ENCODE peak calls at places on chromosomes 3 and 15, in nine cellular contexts. A, E, S, R, W, T, G, Q and V are unnamed samples.

GRCh38 chr15:71757741-71758530 is 52.4 kb upstream of the NR2E3 start:
- DNase-seq in A (no peak), E (no peak), S (no peak), R (no peak), W (no peak), T (peak; percentile 84), G (no peak), Q (no peak), V (no peak)

GRCh38 chr3:196942915-196943277 is 568 bp upstream of the NCBP2 start:
- DNase-seq in A (no peak), E (no peak), S (no peak), R (no peak), W (peak; percentile 49), T (no peak), G (peak; percentile 51), Q (no peak), V (no peak)

GRCh38 chr3:32817561-32818430 is at the start of gene TRIM71:
- DNase-seq in A (no peak), E (no peak), S (no peak), R (peak; percentile 46), W (peak; percentile 61), T (no peak), G (no peak), Q (no peak), V (peak; percentile 8)

GRCh38 chr3:149909923-149910322 is 60.8 kb downstream of the PFN2 start:
- DNase-seq in A (no peak), E (no peak), S (no peak), R (no peak), W (no peak), T (no peak), G (no peak), Q (no peak), V (no peak)

GRCh38 chr3:78822741-78823140 is 945.1 kb downstream of the ROBO1 start:
- DNase-seq in A (no peak), E (no peak), S (no peak), R (no peak), W (no peak), T (no peak), G (no peak), Q (no peak), V (no peak)

GRCh38 chr3:50352762-50353161 is 2.1 kb downstream of the CYB561D2 start:
- DNase-seq in A (peak; percentile 51), E (no peak), S (no peak), R (no peak), W (no peak), T (no peak), G (no peak), Q (no peak), V (peak; percentile 21)

GRCh38 chr3:54577313-54577712 is 350.5 kb downstream of the LRTM1 start:
- DNase-seq in A (no peak), E (no peak), S (no peak), R (no peak), W (no peak), T (no peak), G (no peak), Q (no peak), V (no peak)

GRCh38 chr3:122000936-122001605 is 21.0 kb downstream of the ILDR1 start:
- DNase-seq in A (no peak), E (no peak), S (no peak), R (no peak), W (no peak), T (no peak), G (no peak), Q (no peak), V (no peak)

GRCh38 chr3:46947981-46948791 is 28.4 kb downstream of the CCDC12 start:
- DNase-seq in A (peak; percentile 100), E (peak; percentile 87), S (peak; percentile 26), R (no peak), W (peak; percentile 53), T (no peak), G (peak; percentile 72), Q (peak; percentile 58), V (peak; percentile 61)

GRCh38 chr3:183560607-183561006 is 5.1 kb upstream of the KLHL6 start:
- DNase-seq in A (peak; percentile 79), E (no peak), S (no peak), R (no peak), W (no peak), T (no peak), G (no peak), Q (peak; percentile 22), V (no peak)

GRCh38 chr15:64878708-64879107 is 33.0 kb upstream of the ANKDD1A start:
- DNase-seq in A (no peak), E (no peak), S (no peak), R (no peak), W (no peak), T (no peak), G (no peak), Q (peak; percentile 37), V (no peak)

DNA sequence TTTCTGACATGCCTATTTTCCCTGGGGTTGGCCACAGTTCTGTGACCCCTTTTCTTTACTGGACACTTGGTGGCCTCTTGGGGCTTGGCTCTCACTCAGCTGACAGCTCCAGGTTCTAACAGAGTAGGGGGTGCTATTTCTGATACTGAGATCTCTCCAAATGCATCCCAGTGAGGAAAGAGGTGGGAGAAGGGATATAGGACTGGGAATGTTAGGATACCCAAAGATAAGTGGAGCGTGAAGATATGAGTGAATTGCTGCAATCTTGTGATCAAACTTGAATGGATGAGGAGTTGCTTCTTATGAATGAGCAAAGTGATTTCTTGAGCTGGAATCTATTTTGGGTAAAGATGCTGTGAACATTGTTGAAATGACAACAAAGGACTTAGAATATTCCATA is 74.6 kb downstream of the ATP2B2 start:
- DNase-seq in A (no peak), E (no peak), S (no peak), R (no peak), W (no peak), T (no peak), G (no peak), Q (no peak), V (no peak)
- H3K4me3 ChIP-seq in A (no peak overlapping the region), E (no peak overlapping the region), S (no peak overlapping the region), R (no peak overlapping the region), W (no peak overlapping the region), T (no peak overlapping the region), G (no peak overlapping the region), Q (no peak overlapping the region), V (no peak overlapping the region)

GRCh38 chr3:128845695-128846491 is 33.5 kb upstream of the ACAD9 start:
- DNase-seq in A (peak; percentile 60), E (peak; percentile 85), S (peak; percentile 70), R (peak; percentile 82), W (peak; percentile 94), T (peak; percentile 9), G (peak; percentile 83), Q (peak; percentile 79), V (peak; percentile 54)
- H3K4me3 ChIP-seq in A (no peak overlapping the region), E (peak overlapping the region; percentile 48), S (peak overlapping the region; percentile 54), R (peak overlapping the region; percentile 39), W (peak overlapping the region; percentile 58), T (peak overlapping the region; percentile 30), G (no peak overlapping the region), Q (peak overlapping the region; percentile 37), V (peak overlapping the region; percentile 53)

GRCh38 chr3:123618768-123619484 is 34.1 kb upstream of the HACD2 start:
- DNase-seq in A (no peak), E (peak; percentile 60), S (no peak), R (no peak), W (no peak), T (no peak), G (peak; percentile 91), Q (peak; percentile 48), V (peak; percentile 86)
- H3K4me3 ChIP-seq in A (no peak overlapping the region), E (peak overlapping the region; percentile 34), S (no peak overlapping the region), R (no peak overlapping the region), W (no peak overlapping the region), T (no peak overlapping the region), G (no peak overlapping the region), Q (no peak overlapping the region), V (no peak overlapping the region)

GRCh38 chr15:74783808-74784175 is 1.9 kb downstream of the CSK start:
- DNase-seq in A (no peak), E (no peak), S (no peak), R (no peak), W (no peak), T (no peak), G (no peak), Q (no peak), V (no peak)
- H3K4me3 ChIP-seq in A (peak overlapping the region; percentile 88), E (peak overlapping the region; percentile 77), S (peak overlapping the region; percentile 99), R (peak overlapping the region; percentile 98), W (peak overlapping the region; percentile 97), T (no peak overlapping the region), G (no peak overlapping the region), Q (no peak overlapping the region), V (peak overlapping the region; percentile 92)

DNA sequence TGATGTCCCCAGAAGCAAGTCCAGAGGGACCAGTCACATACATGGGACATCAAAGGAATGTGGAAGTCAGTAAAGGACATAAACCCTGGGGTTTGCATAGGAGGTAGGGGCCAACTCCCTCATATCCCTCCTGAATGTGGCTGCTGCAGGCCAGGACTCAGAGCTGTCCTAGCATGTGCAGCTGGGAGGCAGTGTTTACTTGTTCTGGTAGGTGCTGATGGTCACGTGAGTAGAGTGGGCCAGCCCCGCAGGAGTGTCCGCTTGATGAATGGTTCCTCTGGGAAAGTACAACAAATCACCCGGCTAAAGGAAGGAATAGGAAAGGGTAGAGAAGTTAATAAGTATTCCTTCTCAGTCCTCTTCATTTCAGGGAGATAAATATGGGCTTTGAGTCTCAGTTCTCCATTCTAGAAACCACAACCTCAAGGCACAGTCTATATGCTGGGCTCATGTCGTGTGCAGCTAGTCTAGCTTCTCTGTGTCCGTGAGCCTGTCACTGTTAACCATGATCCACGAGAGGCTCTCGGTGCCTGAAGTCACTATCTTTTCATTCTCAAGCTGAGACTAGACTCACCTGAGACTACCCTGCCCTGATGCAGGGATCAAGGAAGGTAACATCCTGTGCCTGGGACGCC is 17.9 kb downstream of the RIOX2 start:
- DNase-seq in A (no peak), E (no peak), S (no peak), R (no peak), W (no peak), T (no peak), G (no peak), Q (no peak), V (no peak)
- H3K4me3 ChIP-seq in A (no peak overlapping the region), E (no peak overlapping the region), S (no peak overlapping the region), R (no peak overlapping the region), W (no peak overlapping the region), T (no peak overlapping the region), G (no peak overlapping the region), Q (no peak overlapping the region), V (no peak overlapping the region)

DNA sequence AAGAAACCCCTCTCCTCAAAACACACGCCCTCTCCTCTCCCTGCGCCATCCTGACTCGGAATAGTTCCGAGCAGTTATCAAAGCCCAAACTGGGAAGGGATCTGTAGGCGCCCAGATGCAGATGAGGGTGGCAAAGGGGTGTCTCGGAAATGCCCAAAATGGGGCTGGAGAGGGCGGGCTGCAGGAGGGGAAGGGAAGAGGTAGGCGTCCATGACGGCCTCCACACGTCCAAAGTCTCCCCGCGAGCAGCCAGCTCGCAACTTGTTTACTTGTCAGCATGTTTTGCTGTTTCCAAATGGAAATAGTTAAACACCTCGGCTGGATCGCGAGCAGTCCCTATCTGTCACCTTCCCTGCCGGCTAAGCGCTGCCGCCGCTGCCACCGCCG is 1.4 kb downstream of the NTRK3 start:
- DNase-seq in A (no peak), E (no peak), S (no peak), R (no peak), W (no peak), T (no peak), G (no peak), Q (no peak), V (no peak)
- H3K4me3 ChIP-seq in A (no peak overlapping the region), E (peak overlapping the region; percentile 45), S (no peak overlapping the region), R (no peak overlapping the region), W (peak overlapping the region; percentile 60), T (no peak overlapping the region), G (peak overlapping the region; percentile 62), Q (no peak overlapping the region), V (peak overlapping the region; percentile 84)